ENCODE peak calls at places on chromosomes 1 and 21, in five cellular contexts. One of them, this sample, is unnamed.
A peak's percentile ranks its signal among the peaks of the same experiment; 100 is the strongest.

GRCh38 chr1:23394664-23395063 is 25.0 kb upstream of the ZNF436 start:
- DNase-seq in tibial artery: peak; percentile 89
- DNase-seq in heart right ventricle: peak; percentile 86
- DNase-seq in esophagus squamous epithelium: no peak
- DNase-seq in ovary: peak; percentile 96
- DNase-seq in this sample: peak; percentile 77

GRCh38 chr21:45248893-45249381 is 38.8 kb downstream of the POFUT2 start:
- DNase-seq in tibial artery: peak; percentile 85
- DNase-seq in heart right ventricle: no peak
- DNase-seq in esophagus squamous epithelium: no peak
- DNase-seq in ovary: no peak
- DNase-seq in this sample: no peak

GRCh38 chr1:116754203-116754977 is at the start of gene CD2:
- DNase-seq in tibial artery: no peak
- DNase-seq in heart right ventricle: no peak
- DNase-seq in esophagus squamous epithelium: no peak
- DNase-seq in ovary: no peak
- DNase-seq in this sample: no peak

GRCh38 chr1:205505791-205506190 is 1.3 kb downstream of the CDK18 start:
- DNase-seq in tibial artery: peak; percentile 95
- DNase-seq in heart right ventricle: peak; percentile 76
- DNase-seq in esophagus squamous epithelium: no peak
- DNase-seq in ovary: no peak
- DNase-seq in this sample: no peak

GRCh38 chr1:50427818-50428779 is 4.9 kb upstream of the DMRTA2 start:
- DNase-seq in tibial artery: no peak
- DNase-seq in heart right ventricle: no peak
- DNase-seq in esophagus squamous epithelium: no peak
- DNase-seq in ovary: no peak
- DNase-seq in this sample: no peak

GRCh38 chr1:65527211-65527610 is 106.7 kb downstream of the LEPR start:
- DNase-seq in tibial artery: no peak
- DNase-seq in heart right ventricle: no peak
- DNase-seq in esophagus squamous epithelium: no peak
- DNase-seq in ovary: no peak
- DNase-seq in this sample: no peak

GRCh38 chr1:54112027-54112426 is 40.8 kb downstream of the CDCP2 start:
- DNase-seq in tibial artery: no peak
- DNase-seq in heart right ventricle: no peak
- DNase-seq in esophagus squamous epithelium: no peak
- DNase-seq in ovary: no peak
- DNase-seq in this sample: no peak

GRCh38 chr1:194295690-194296089 is 1109.3 kb upstream of the B3GALT2 start:
- DNase-seq in tibial artery: no peak
- DNase-seq in heart right ventricle: peak; percentile 7
- DNase-seq in esophagus squamous epithelium: no peak
- DNase-seq in ovary: no peak
- DNase-seq in this sample: no peak

GRCh38 chr21:29072873-29073221 is 601 bp downstream of the CCT8 start:
- DNase-seq in tibial artery: no peak
- DNase-seq in heart right ventricle: no peak
- DNase-seq in esophagus squamous epithelium: no peak
- DNase-seq in ovary: no peak
- DNase-seq in this sample: no peak

GRCh38 chr1:36154765-36155559 is 998 bp upstream of the MAP7D1 start:
- DNase-seq in tibial artery: peak; percentile 85
- DNase-seq in heart right ventricle: no peak
- DNase-seq in esophagus squamous epithelium: no peak
- DNase-seq in ovary: no peak
- DNase-seq in this sample: no peak

GRCh38 chr21:45488839-45489479 is 53.3 kb downstream of the SLC19A1 start:
- DNase-seq in tibial artery: no peak
- DNase-seq in heart right ventricle: no peak
- DNase-seq in esophagus squamous epithelium: no peak
- DNase-seq in ovary: no peak
- DNase-seq in this sample: no peak

GRCh38 chr21:44337428-44337827 is 1.8 kb downstream of the CFAP410 start:
- DNase-seq in tibial artery: no peak
- DNase-seq in heart right ventricle: no peak
- DNase-seq in esophagus squamous epithelium: no peak
- DNase-seq in ovary: no peak
- DNase-seq in this sample: no peak

GRCh38 chr1:221276911-221277310 is 397.7 kb downstream of the HLX start:
- DNase-seq in tibial artery: no peak
- DNase-seq in heart right ventricle: no peak
- DNase-seq in esophagus squamous epithelium: no peak
- DNase-seq in ovary: no peak
- DNase-seq in this sample: no peak

GRCh38 chr1:226061793-226062557 is 541 bp upstream of the H3-3A start:
- DNase-seq in tibial artery: peak; percentile 88
- DNase-seq in heart right ventricle: peak; percentile 78
- DNase-seq in esophagus squamous epithelium: no peak
- DNase-seq in ovary: peak; percentile 81
- DNase-seq in this sample: peak; percentile 65

GRCh38 chr21:41283211-41283818 is 33.3 kb upstream of the FAM3B start:
- DNase-seq in tibial artery: no peak
- DNase-seq in heart right ventricle: peak; percentile 66
- DNase-seq in esophagus squamous epithelium: no peak
- DNase-seq in ovary: peak; percentile 62
- DNase-seq in this sample: no peak

GRCh38 chr1:66176012-66176715 is 357.8 kb upstream of the SGIP1 start:
- DNase-seq in tibial artery: no peak
- DNase-seq in heart right ventricle: no peak
- DNase-seq in esophagus squamous epithelium: no peak
- DNase-seq in ovary: no peak
- DNase-seq in this sample: no peak

GRCh38 chr1:12047120-12047876 is 15.8 kb upstream of the TNFRSF8 start:
- DNase-seq in tibial artery: no peak
- DNase-seq in heart right ventricle: no peak
- DNase-seq in esophagus squamous epithelium: no peak
- DNase-seq in ovary: no peak
- DNase-seq in this sample: no peak

GRCh38 chr1:118118469-118118868 is 66.6 kb downstream of the SPAG17 start:
- DNase-seq in tibial artery: no peak
- DNase-seq in heart right ventricle: no peak
- DNase-seq in esophagus squamous epithelium: no peak
- DNase-seq in ovary: no peak
- DNase-seq in this sample: no peak

GRCh38 chr1:81921851-81922462 is 121.2 kb downstream of the ADGRL2 start:
- DNase-seq in tibial artery: no peak
- DNase-seq in heart right ventricle: no peak
- DNase-seq in esophagus squamous epithelium: no peak
- DNase-seq in ovary: no peak
- DNase-seq in this sample: no peak

GRCh38 chr1:114154146-114154962 is 685 bp upstream of the SYT6 start:
- DNase-seq in tibial artery: no peak
- DNase-seq in heart right ventricle: no peak
- DNase-seq in esophagus squamous epithelium: no peak
- DNase-seq in ovary: no peak
- DNase-seq in this sample: peak; percentile 64

GRCh38 chr1:247373721-247374141 is 42.1 kb upstream of the ZNF496 start:
- DNase-seq in tibial artery: no peak
- DNase-seq in heart right ventricle: peak; percentile 54
- DNase-seq in esophagus squamous epithelium: no peak
- DNase-seq in ovary: peak; percentile 58
- DNase-seq in this sample: no peak

GRCh38 chr1:223708001-223708359 is 4.4 kb upstream of the CAPN2 start:
- DNase-seq in tibial artery: no peak
- DNase-seq in heart right ventricle: no peak
- DNase-seq in esophagus squamous epithelium: no peak
- DNase-seq in ovary: no peak
- DNase-seq in this sample: no peak

GRCh38 chr1:164689672-164690655 is 131.0 kb downstream of the PBX1 start:
- DNase-seq in tibial artery: no peak
- DNase-seq in heart right ventricle: no peak
- DNase-seq in esophagus squamous epithelium: no peak
- DNase-seq in ovary: no peak
- DNase-seq in this sample: no peak

GRCh38 chr1:210487021-210487420 is 158.3 kb downstream of the HHAT start:
- DNase-seq in tibial artery: no peak
- DNase-seq in heart right ventricle: no peak
- DNase-seq in esophagus squamous epithelium: no peak
- DNase-seq in ovary: no peak
- DNase-seq in this sample: no peak

GRCh38 chr1:61327436-61327835 is 245.1 kb downstream of the NFIA start:
- DNase-seq in tibial artery: no peak
- DNase-seq in heart right ventricle: no peak
- DNase-seq in esophagus squamous epithelium: no peak
- DNase-seq in ovary: no peak
- DNase-seq in this sample: no peak

GRCh38 chr1:204962742-204963632 is 80.0 kb upstream of the CNTN2 start:
- DNase-seq in tibial artery: no peak
- DNase-seq in heart right ventricle: no peak
- DNase-seq in esophagus squamous epithelium: no peak
- DNase-seq in ovary: no peak
- DNase-seq in this sample: no peak

GRCh38 chr1:59747469-59748014 is 67.2 kb upstream of the HOOK1 start:
- DNase-seq in tibial artery: no peak
- DNase-seq in heart right ventricle: no peak
- DNase-seq in esophagus squamous epithelium: no peak
- DNase-seq in ovary: no peak
- DNase-seq in this sample: no peak

GRCh38 chr1:154779563-154780189 is 90.4 kb downstream of the KCNN3 start:
- DNase-seq in tibial artery: peak; percentile 5
- DNase-seq in heart right ventricle: no peak
- DNase-seq in esophagus squamous epithelium: no peak
- DNase-seq in ovary: no peak
- DNase-seq in this sample: no peak

GRCh38 chr1:15966081-15966955 is 9.6 kb downstream of the ZBTB17 start:
- DNase-seq in tibial artery: peak; percentile 76
- DNase-seq in heart right ventricle: no peak
- DNase-seq in esophagus squamous epithelium: no peak
- DNase-seq in ovary: no peak
- DNase-seq in this sample: no peak

GRCh38 chr1:206863266-206863665 is 2.2 kb upstream of the IL20 start:
- DNase-seq in tibial artery: no peak
- DNase-seq in heart right ventricle: no peak
- DNase-seq in esophagus squamous epithelium: no peak
- DNase-seq in ovary: no peak
- DNase-seq in this sample: no peak

GRCh38 chr21:16773206-16773605 is 739.6 kb upstream of the CXADR start:
- DNase-seq in tibial artery: no peak
- DNase-seq in heart right ventricle: no peak
- DNase-seq in esophagus squamous epithelium: no peak
- DNase-seq in ovary: no peak
- DNase-seq in this sample: no peak

GRCh38 chr1:86375688-86376087 is 20.4 kb downstream of the ODF2L start:
- DNase-seq in tibial artery: no peak
- DNase-seq in heart right ventricle: no peak
- DNase-seq in esophagus squamous epithelium: no peak
- DNase-seq in ovary: no peak
- DNase-seq in this sample: no peak

GRCh38 chr1:172288611-172289010 is 131.9 kb upstream of the C1orf105 start:
- DNase-seq in tibial artery: no peak
- DNase-seq in heart right ventricle: no peak
- DNase-seq in esophagus squamous epithelium: no peak
- DNase-seq in ovary: no peak
- DNase-seq in this sample: no peak

GRCh38 chr1:221979461-221980032 is 237.7 kb upstream of the DUSP10 start:
- DNase-seq in tibial artery: no peak
- DNase-seq in heart right ventricle: no peak
- DNase-seq in esophagus squamous epithelium: no peak
- DNase-seq in ovary: no peak
- DNase-seq in this sample: no peak

GRCh38 chr1:9250586-9251381 is 16.2 kb downstream of the H6PD start:
- DNase-seq in tibial artery: no peak
- DNase-seq in heart right ventricle: no peak
- DNase-seq in esophagus squamous epithelium: no peak
- DNase-seq in ovary: peak; percentile 50
- DNase-seq in this sample: no peak
- H3K27ac ChIP-seq in tibial artery: peak overlapping the region; percentile 72
- H3K27ac ChIP-seq in heart right ventricle: peak overlapping the region; percentile 79
- H3K27ac ChIP-seq in esophagus squamous epithelium: peak overlapping the region; percentile 68
- H3K27ac ChIP-seq in ovary: no peak overlapping the region
- H3K27ac ChIP-seq in this sample: peak overlapping the region; percentile 45

GRCh38 chr1:17765444-17766411 is 10.6 kb downstream of the ACTL8 start:
- DNase-seq in tibial artery: no peak
- DNase-seq in heart right ventricle: no peak
- DNase-seq in esophagus squamous epithelium: no peak
- DNase-seq in ovary: no peak
- DNase-seq in this sample: no peak

GRCh38 chr1:17771014-17771413 is 15.9 kb downstream of the ACTL8 start:
- DNase-seq in tibial artery: no peak
- DNase-seq in heart right ventricle: no peak
- DNase-seq in esophagus squamous epithelium: no peak
- DNase-seq in ovary: no peak
- DNase-seq in this sample: no peak

GRCh38 chr1:17764578-17764977 is 9.4 kb downstream of the ACTL8 start:
- DNase-seq in tibial artery: no peak
- DNase-seq in heart right ventricle: no peak
- DNase-seq in esophagus squamous epithelium: no peak
- DNase-seq in ovary: no peak
- DNase-seq in this sample: no peak

GRCh38 chr1:17772580-17773215 is 17.6 kb downstream of the ACTL8 start:
- DNase-seq in tibial artery: no peak
- DNase-seq in heart right ventricle: no peak
- DNase-seq in esophagus squamous epithelium: no peak
- DNase-seq in ovary: no peak
- DNase-seq in this sample: no peak

GRCh38 chr1:17768651-17769241 is 13.6 kb downstream of the ACTL8 start:
- DNase-seq in tibial artery: no peak
- DNase-seq in heart right ventricle: no peak
- DNase-seq in esophagus squamous epithelium: no peak
- DNase-seq in ovary: no peak
- DNase-seq in this sample: no peak
- H3K4me3 ChIP-seq in tibial artery: no peak overlapping the region
- H3K4me3 ChIP-seq in heart right ventricle: no peak overlapping the region
- H3K4me3 ChIP-seq in esophagus squamous epithelium: no peak overlapping the region
- H3K4me3 ChIP-seq in ovary: no peak overlapping the region
- H3K4me3 ChIP-seq in this sample: no peak overlapping the region

GRCh38 chr21:36606983-36607325 is 92.0 kb upstream of the SIM2 start:
- DNase-seq in tibial artery: no peak
- DNase-seq in heart right ventricle: no peak
- DNase-seq in esophagus squamous epithelium: no peak
- DNase-seq in ovary: no peak
- DNase-seq in this sample: no peak

GRCh38 chr21:36608251-36608650 is 90.7 kb upstream of the SIM2 start:
- DNase-seq in tibial artery: no peak
- DNase-seq in heart right ventricle: no peak
- DNase-seq in esophagus squamous epithelium: no peak
- DNase-seq in ovary: no peak
- DNase-seq in this sample: no peak

GRCh38 chr21:36603221-36603620 is 95.7 kb upstream of the SIM2 start:
- DNase-seq in tibial artery: no peak
- DNase-seq in heart right ventricle: no peak
- DNase-seq in esophagus squamous epithelium: no peak
- DNase-seq in ovary: no peak
- DNase-seq in this sample: no peak

GRCh38 chr21:36609654-36610053 is 89.3 kb upstream of the SIM2 start:
- DNase-seq in tibial artery: no peak
- DNase-seq in heart right ventricle: no peak
- DNase-seq in esophagus squamous epithelium: no peak
- DNase-seq in ovary: no peak
- DNase-seq in this sample: no peak

GRCh38 chr21:36606292-36606982 is 92.5 kb upstream of the SIM2 start:
- DNase-seq in tibial artery: no peak
- DNase-seq in heart right ventricle: no peak
- DNase-seq in esophagus squamous epithelium: no peak
- DNase-seq in ovary: no peak
- DNase-seq in this sample: no peak
- TF ChIP-seq CTCF in tibial artery: no peak
- TF ChIP-seq CTCF in heart right ventricle: no peak
- TF ChIP-seq CTCF in esophagus squamous epithelium: no peak
- TF ChIP-seq CTCF in ovary: no peak
- TF ChIP-seq CTCF in this sample: no peak

GRCh38 chr1:46300673-46301405 is 2.6 kb downstream of the LRRC41 start:
- DNase-seq in tibial artery: no peak
- DNase-seq in heart right ventricle: peak; percentile 48
- DNase-seq in esophagus squamous epithelium: no peak
- DNase-seq in ovary: no peak
- DNase-seq in this sample: no peak
- H3K27ac ChIP-seq in tibial artery: peak overlapping the region; percentile 97
- H3K27ac ChIP-seq in heart right ventricle: peak overlapping the region; percentile 96
- H3K27ac ChIP-seq in esophagus squamous epithelium: peak overlapping the region; percentile 99
- H3K27ac ChIP-seq in ovary: peak overlapping the region; percentile 94
- H3K27ac ChIP-seq in this sample: peak overlapping the region; percentile 96